ENCODE peak calls at places on chromosomes 7 and 10, in five cellular contexts. K is GM23248; P is tibial nerve; I is CD8-positive, alpha-beta T cell; Z is left ventricle myocardium inferior. Y is an unnamed sample.
A peak's percentile ranks its signal among the peaks of the same experiment; 100 is the strongest.

GRCh38 chr7:134813668-134814067 is 34.2 kb downstream of the CALD1 start:
- DNase-seq in I (no peak), Z (no peak), K (peak; percentile 60), P (no peak), Y (no peak)

GRCh38 chr10:72740526-72740925 is 48.6 kb downstream of the MCU start:
- DNase-seq in Z (peak; percentile 32), I (no peak), K (peak; percentile 45), P (no peak), Y (peak; percentile 27)

GRCh38 chr7:101126651-101127459 is at the start of gene SERPINE1:
- DNase-seq in Z (peak; percentile 87), P (peak; percentile 80), K (peak; percentile 100), I (peak; percentile 27), Y (peak; percentile 94)

GRCh38 chr10:101481256-101481655 is 106.8 kb downstream of the POLL start:
- DNase-seq in Z (no peak), P (no peak), K (no peak), I (no peak), Y (no peak)

GRCh38 chr7:100373261-100373831 is at the start of gene PILRA:
- DNase-seq in K (peak; percentile 49), Z (peak; percentile 36), P (no peak), I (no peak), Y (no peak)

GRCh38 chr10:67883710-67884312 is 645 bp upstream of the SIRT1 start:
- DNase-seq in Z (no peak), K (peak; percentile 57), I (no peak), P (no peak), Y (no peak)

GRCh38 chr7:152351168-152351567 is 84.6 kb downstream of the KMT2C start:
- DNase-seq in P (no peak), I (no peak), K (no peak), Z (no peak), Y (no peak)

GRCh38 chr7:46139079-46139478 is 218.0 kb upstream of the IGFBP3 start:
- DNase-seq in Z (no peak), P (no peak), K (peak; percentile 77), I (no peak), Y (no peak)

GRCh38 chr7:70571403-70571911 is 560.5 kb upstream of the GALNT17 start:
- DNase-seq in Z (no peak), I (no peak), K (peak; percentile 61), P (no peak), Y (no peak)

GRCh38 chr7:24119852-24120251 is 164.1 kb upstream of the NPY start:
- DNase-seq in P (no peak), I (no peak), Z (no peak), K (no peak), Y (no peak)

GRCh38 chr10:72109619-72110215 is 21.4 kb upstream of the SPOCK2 start:
- DNase-seq in Z (no peak), K (no peak), P (no peak), I (no peak), Y (no peak)

GRCh38 chr10:112799726-112800510 is 150.1 kb upstream of the TCF7L2 start:
- DNase-seq in P (no peak), K (no peak), I (no peak), Z (no peak), Y (no peak)

GRCh38 chr7:32299133-32299702 is 191.0 kb downstream of the LSM5 start:
- DNase-seq in K (no peak), P (peak; percentile 56), I (no peak), Z (peak; percentile 81), Y (peak; percentile 25)

GRCh38 chr7:49112222-49112621 is 187.9 kb downstream of the CDC14C start:
- DNase-seq in I (no peak), Z (peak; percentile 27), P (no peak), K (no peak), Y (no peak)

GRCh38 chr7:139557857-139558581 is 34.5 kb downstream of the CLEC2L start:
- DNase-seq in P (no peak), K (no peak), Z (no peak), I (no peak), Y (no peak)

GRCh38 chr10:52486840-52487611 is 172.9 kb downstream of the DKK1 start:
- DNase-seq in K (peak; percentile 89), Z (no peak), I (no peak), P (no peak), Y (no peak)

GRCh38 chr10:132479024-132479602 is 58.5 kb upstream of the INPP5A start:
- DNase-seq in K (no peak), Z (no peak), I (no peak), P (no peak), Y (no peak)

GRCh38 chr10:77974396-77975074 is 48.0 kb upstream of the DLG5 start:
- DNase-seq in I (no peak), P (no peak), Z (no peak), K (peak; percentile 54), Y (no peak)

GRCh38 chr7:77415474-77415821 is 701 bp downstream of the GSAP start:
- DNase-seq in I (peak; percentile 9), K (peak; percentile 39), P (no peak), Z (no peak), Y (no peak)
- H3K4me1 ChIP-seq in I (peaks cover 30% of the 10 kb centered on the region), K (peaks cover 18% of the 10 kb centered on the region), P (peaks cover 24% of the 10 kb centered on the region), Z (peaks cover 30% of the 10 kb centered on the region), Y (peaks cover 9% of the 10 kb centered on the region)

GRCh38 chr10:131119626-131120355 is 191.7 kb downstream of the TCERG1L start:
- DNase-seq in I (no peak), P (no peak), K (no peak), Z (no peak), Y (no peak)
- H3K4me1 ChIP-seq in I (no peaks in the 10 kb centered on the region), P (no peaks in the 10 kb centered on the region), K (no peaks in the 10 kb centered on the region), Z (no peaks in the 10 kb centered on the region), Y (no peaks in the 10 kb centered on the region)

DNA sequence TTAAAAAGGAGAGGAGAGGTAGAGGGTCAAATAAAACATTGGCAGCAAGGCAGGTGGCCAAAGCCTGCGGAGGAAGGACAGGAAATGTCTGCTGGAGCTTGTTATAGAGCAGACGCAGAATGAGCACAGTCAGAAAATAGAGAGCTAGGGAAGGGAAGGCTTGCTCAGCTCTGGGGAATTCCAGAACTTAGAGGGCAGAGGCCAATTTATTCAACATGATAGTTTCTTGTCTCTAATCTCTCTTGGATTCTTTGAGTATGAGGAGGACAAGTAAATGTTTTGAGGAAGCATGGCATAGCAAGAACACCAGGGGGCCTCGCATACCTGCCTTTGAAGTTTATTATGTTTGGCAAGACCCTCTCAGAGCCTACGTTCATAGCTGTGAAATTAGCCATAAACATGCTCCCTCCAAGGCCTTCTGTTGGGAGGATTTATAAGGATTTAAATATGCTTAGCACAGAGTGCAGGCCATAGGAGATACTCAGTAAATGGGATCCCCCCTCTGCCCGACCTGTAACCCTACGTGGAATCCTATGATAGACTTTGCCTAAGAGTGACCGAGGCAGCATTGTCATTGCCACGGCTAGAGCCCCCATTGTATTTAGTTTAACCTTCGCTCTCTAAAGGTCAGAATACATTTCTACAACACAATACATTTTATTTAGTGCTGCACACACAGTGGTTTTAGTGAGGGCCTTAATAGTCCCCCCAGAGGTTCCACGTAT is 293.9 kb downstream of the CCDC3 start:
- DNase-seq in Z (no peak), K (peak; percentile 88), I (no peak), P (no peak), Y (no peak)
- H3K4me1 ChIP-seq in Z (peaks cover 40% of the 10 kb centered on the region), K (peaks cover 73% of the 10 kb centered on the region), I (no peaks in the 10 kb centered on the region), P (peaks cover 51% of the 10 kb centered on the region), Y (no peaks in the 10 kb centered on the region)

GRCh38 chr7:1667566-1668485 is 2.3 kb upstream of the ELFN1 start:
- DNase-seq in I (no peak), Z (no peak), P (no peak), K (no peak), Y (peak; percentile 43)
- H3K4me1 ChIP-seq in I (peaks cover 23% of the 10 kb centered on the region), Z (peaks cover 75% of the 10 kb centered on the region), P (peaks cover 64% of the 10 kb centered on the region), K (no peaks in the 10 kb centered on the region), Y (peaks cover 12% of the 10 kb centered on the region)

GRCh38 chr10:3780766-3781457 is 4.1 kb downstream of the KLF6 start:
- DNase-seq in K (peak; percentile 54), Z (no peak), P (no peak), I (no peak), Y (no peak)

GRCh38 chr10:3780056-3780765 is 4.8 kb downstream of the KLF6 start:
- DNase-seq in Z (no peak), P (no peak), I (no peak), K (peak; percentile 83), Y (peak; percentile 42)

GRCh38 chr10:3778708-3779108 is 6.3 kb downstream of the KLF6 start:
- DNase-seq in K (peak; percentile 42), P (no peak), I (no peak), Z (no peak), Y (no peak)

GRCh38 chr10:3777876-3778707 is 6.9 kb downstream of the KLF6 start:
- DNase-seq in I (no peak), Z (no peak), P (no peak), K (peak; percentile 29), Y (no peak)

DNA sequence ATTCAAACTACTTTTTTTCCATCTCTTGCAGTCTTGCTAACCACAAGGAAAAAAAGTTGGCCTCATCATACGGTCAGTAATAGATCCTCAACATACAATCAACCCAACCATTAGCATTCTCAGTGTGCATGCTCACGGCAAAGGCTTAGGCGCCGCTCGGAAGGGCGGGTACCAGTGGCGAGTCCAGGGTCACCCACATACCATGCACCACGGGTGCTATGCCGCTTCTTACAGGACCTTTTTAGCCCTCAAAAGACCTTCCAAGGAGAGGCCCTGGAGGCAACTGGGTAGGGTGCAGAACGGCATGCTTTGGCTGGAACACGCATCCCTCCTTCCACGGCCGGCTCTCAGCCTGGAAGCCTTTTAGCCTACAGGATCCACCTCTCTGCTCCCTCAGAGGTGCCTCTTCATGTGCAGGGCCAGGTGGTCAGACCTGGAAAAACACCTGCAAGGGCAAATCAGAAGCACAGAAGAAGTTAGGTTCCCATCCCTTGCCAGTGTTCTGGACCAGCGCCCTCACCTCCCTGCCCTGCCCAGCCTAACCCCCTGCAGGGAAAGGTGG is 5.8 kb downstream of the KLF6 start:
- DNase-seq in K (peak; percentile 70), Z (no peak), I (no peak), P (no peak), Y (no peak)
- H3K4me1 ChIP-seq in K (peaks cover 56% of the 10 kb centered on the region), Z (peaks cover 93% of the 10 kb centered on the region), I (peaks cover 67% of the 10 kb centered on the region), P (peaks cover 74% of the 10 kb centered on the region), Y (peaks cover 68% of the 10 kb centered on the region)

DNA sequence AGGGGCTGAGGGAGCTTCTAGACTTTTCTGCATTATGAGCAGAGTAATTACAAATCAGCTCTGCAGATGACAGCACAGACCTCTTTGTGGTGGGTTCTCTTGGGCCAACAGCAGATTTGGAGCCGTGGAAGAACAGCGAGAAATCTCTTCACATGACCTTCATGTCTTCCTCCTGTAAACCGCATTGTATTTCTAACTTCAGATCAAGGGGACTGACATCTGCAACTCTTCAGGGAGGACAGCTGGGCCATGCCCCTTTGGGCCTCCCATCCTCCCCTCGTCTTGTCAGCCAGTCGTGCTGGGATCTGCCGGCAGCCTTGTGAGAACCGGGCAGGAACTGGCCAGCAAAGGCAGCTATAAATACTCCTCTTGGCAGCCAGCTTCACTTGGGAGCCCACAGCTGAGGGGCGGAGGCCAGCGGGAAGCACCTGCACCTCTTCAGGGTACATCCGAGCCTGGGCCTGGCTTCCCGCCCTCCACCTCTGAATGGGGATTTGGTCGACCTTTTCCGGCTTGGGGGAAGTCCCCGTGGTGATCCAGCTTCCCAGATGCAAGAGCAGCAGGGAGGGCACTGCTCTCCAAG is 54.8 kb downstream of the STEAP1B start:
- DNase-seq in P (peak; percentile 20), I (no peak), K (no peak), Z (peak; percentile 86), Y (peak; percentile 69)
- H3K4me1 ChIP-seq in P (peaks cover 27% of the 10 kb centered on the region), I (peaks cover 5% of the 10 kb centered on the region), K (no peaks in the 10 kb centered on the region), Z (peaks cover 36% of the 10 kb centered on the region), Y (peaks cover 25% of the 10 kb centered on the region)

GRCh38 chr10:44985175-44985681 is 6.6 kb upstream of the DEPP1 start:
- DNase-seq in Z (no peak), P (no peak), K (no peak), I (no peak), Y (no peak)
- H3K4me1 ChIP-seq in Z (peaks cover 85% of the 10 kb centered on the region), P (peaks cover 77% of the 10 kb centered on the region), K (peaks cover 22% of the 10 kb centered on the region), I (no peaks in the 10 kb centered on the region), Y (peaks cover 29% of the 10 kb centered on the region)

Y was measured in psoas muscle.